ENCODE peak calls at places on chromosomes 11 and 22, in seven cellular contexts. G is hypothalamus; J is activated gamma-delta T cell treated with Interleukin-2 at 50 U/mL for 16 hours; M is memory B cell; T is effector memory CD4-positive, alpha-beta T cell; S is OCI-LY7; P is nephron progenitor cell. X is an unnamed sample.

GRCh38 chr22:30883586-30884145 is 84.9 kb downstream of the MORC2 start:
- DNase-seq in G (no peak), J (no peak), M (no peak), T (no peak), S (no peak), P (no peak), X (no peak)

GRCh38 chr11:69413015-69413801 is 68.3 kb upstream of the LINC01488 start:
- DNase-seq in G (no peak), J (no peak), M (no peak), T (no peak), S (no peak), P (no peak), X (no peak)

GRCh38 chr11:120637131-120637530 is 125.6 kb downstream of the GRIK4 start:
- DNase-seq in G (no peak), J (no peak), M (no peak), T (no peak), S (no peak), P (no peak), X (no peak)

GRCh38 chr11:102241026-102241425 is 76.3 kb upstream of the BIRC3 start:
- DNase-seq in G (no peak), J (no peak), M (no peak), T (no peak), S (no peak), P (no peak), X (no peak)

GRCh38 chr11:69510471-69511357 is 29.3 kb downstream of the LINC01488 start:
- DNase-seq in G (no peak), J (no peak), M (no peak), T (no peak), S (no peak), P (no peak), X (no peak)

GRCh38 chr11:83464181-83464580 is 178.0 kb upstream of the CCDC90B start:
- DNase-seq in G (no peak), J (no peak), M (no peak), T (no peak), S (no peak), P (no peak), X (no peak)

GRCh38 chr11:1194231-1194976 is 28.5 kb upstream of the MUC5B start:
- DNase-seq in G (no peak), J (no peak), M (no peak), T (no peak), S (no peak), P (no peak), X (no peak)

GRCh38 chr11:92227954-92228935 is 3.6 kb downstream of the FAT3 start:
- DNase-seq in G (no peak), J (no peak), M (no peak), T (no peak), S (no peak), P (no peak), X (no peak)

GRCh38 chr11:7251836-7252682 is at the start of gene SYT9:
- DNase-seq in G (peak), J (no peak), M (peak), T (no peak), S (no peak), P (peak), X (no peak)

GRCh38 chr11:116176484-116177005 is 596.2 kb downstream of the BUD13 start:
- DNase-seq in G (no peak), J (no peak), M (no peak), T (no peak), S (peak), P (no peak), X (no peak)

X was measured in DMS 273 treated with DMSO at 0.1 percent for 48 hours.